ENCODE peak calls at places on chromosome 15, in four cellular contexts. One of them, this sample, is unnamed.

GRCh38 chr15:73926191-73927002 is at the start of gene LOXL1:
- DNase-seq in islet precursor cell: peak; percentile 94
- DNase-seq in KBM-7: peak; percentile 64
- DNase-seq in HL-60: no peak
- DNase-seq in this sample: peak; percentile 10

GRCh38 chr15:52252781-52253180 is 42.8 kb downstream of the MYO5C start:
- DNase-seq in KBM-7: no peak
- DNase-seq in HL-60: no peak
- DNase-seq in islet precursor cell: peak; percentile 32
- DNase-seq in this sample: no peak

GRCh38 chr15:76964157-76964556 is 30.8 kb upstream of the PSTPIP1 start:
- DNase-seq in KBM-7: no peak
- DNase-seq in islet precursor cell: no peak
- DNase-seq in HL-60: no peak
- DNase-seq in this sample: no peak

GRCh38 chr15:57281357-57281756 is 94.9 kb upstream of the CGNL1 start:
- DNase-seq in KBM-7: no peak
- DNase-seq in HL-60: no peak
- DNase-seq in islet precursor cell: no peak
- DNase-seq in this sample: no peak

GRCh38 chr15:26157081-26157480 is 294.0 kb upstream of the ATP10A start:
- DNase-seq in HL-60: no peak
- DNase-seq in islet precursor cell: no peak
- DNase-seq in KBM-7: no peak
- DNase-seq in this sample: no peak

GRCh38 chr15:68691667-68692066 is 112.9 kb downstream of the CORO2B start:
- DNase-seq in HL-60: no peak
- DNase-seq in islet precursor cell: peak; percentile 95
- DNase-seq in KBM-7: no peak
- DNase-seq in this sample: peak; percentile 80

GRCh38 chr15:43266834-43267233 is at the start of gene TGM5:
- DNase-seq in islet precursor cell: peak; percentile 50
- DNase-seq in KBM-7: peak; percentile 65
- DNase-seq in HL-60: peak; percentile 52
- DNase-seq in this sample: no peak

GRCh38 chr15:64050281-64051092 is 4.2 kb upstream of the DAPK2 start:
- DNase-seq in islet precursor cell: no peak
- DNase-seq in HL-60: no peak
- DNase-seq in KBM-7: no peak
- DNase-seq in this sample: no peak

GRCh38 chr15:74322558-74323180 is 44.8 kb downstream of the CYP11A1 start:
- DNase-seq in islet precursor cell: peak; percentile 87
- DNase-seq in KBM-7: peak; percentile 84
- DNase-seq in HL-60: no peak
- DNase-seq in this sample: no peak

This sample was measured in DMS79 treated with DMSO at 0.1 percent for 48 hours.